ENCODE peak calls at places on chromosome 21, in four cellular contexts. U, J, O and K are unnamed samples.

GRCh38 chr21:36821032-36821299 is 122.1 kb downstream of the SIM2 start:
- DNase-seq in J (no peak), U (no peak), O (no peak), K (no peak)

GRCh38 chr21:37552496-37553399 is 186.2 kb downstream of the DYRK1A start:
- DNase-seq in J (peak), O (no peak), U (no peak), K (no peak)

GRCh38 chr21:34743831-34744230 is 75.0 kb downstream of the CLIC6 start:
- DNase-seq in O (no peak), U (peak), J (peak), K (no peak)

GRCh38 chr21:16419188-16419874 is 689.5 kb downstream of the USP25 start:
- DNase-seq in O (peak), J (peak), U (peak), K (peak)

GRCh38 chr21:34027727-34028461 is 45.5 kb upstream of the MRPS6 start:
- DNase-seq in J (no peak), U (no peak), O (no peak), K (no peak)

GRCh38 chr21:36976882-36977651 is 10.6 kb upstream of the HLCS start:
- DNase-seq in U (peak), O (no peak), J (no peak), K (peak)

GRCh38 chr21:46000731-46001641 is 19.4 kb downstream of the COL6A1 start:
- DNase-seq in U (no peak), J (peak), O (no peak), K (no peak)

GRCh38 chr21:33109574-33110339 is 39.8 kb downstream of the OLIG1 start:
- DNase-seq in U (no peak), J (no peak), O (no peak), K (no peak)

GRCh38 chr21:46516068-46516467 is 57.4 kb downstream of the DIP2A start:
- DNase-seq in U (no peak), O (no peak), J (no peak), K (no peak)

GRCh38 chr21:26495283-26495849 is 77.7 kb downstream of the CYYR1 start:
- DNase-seq in U (no peak), J (no peak), O (no peak), K (peak)

GRCh38 chr21:37546949-37547614 is 180.5 kb downstream of the DYRK1A start:
- DNase-seq in J (no peak), U (no peak), O (no peak), K (no peak)

GRCh38 chr21:38840456-38841129 is 34.9 kb downstream of the ETS2 start:
- DNase-seq in O (no peak), U (no peak), J (no peak), K (no peak)

GRCh38 chr21:31872452-31873274 is at the start of gene HUNK:
- DNase-seq in J (no peak), O (no peak), U (peak), K (peak)

GRCh38 chr21:38903578-38904193 is 98.0 kb downstream of the ETS2 start:
- DNase-seq in U (no peak), J (no peak), O (no peak), K (no peak)

GRCh38 chr21:42040411-42041180 is 30.4 kb upstream of the ZBTB21 start:
- DNase-seq in J (no peak), O (no peak), U (peak), K (peak)

GRCh38 chr21:42468511-42469131 is 27.4 kb downstream of the RSPH1 start:
- DNase-seq in U (no peak), J (no peak), O (no peak), K (no peak)

GRCh38 chr21:42651515-42652401 is 1.7 kb upstream of the PDE9A start:
- DNase-seq in U (no peak), O (no peak), J (no peak), K (no peak)

GRCh38 chr21:27570306-27570868 is 603.5 kb upstream of the ADAMTS5 start:
- DNase-seq in O (no peak), U (peak), J (peak), K (no peak)

GRCh38 chr21:32826317-32827167 is 55.0 kb upstream of the PAXBP1 start:
- DNase-seq in J (no peak), U (peak), O (peak), K (peak)

GRCh38 chr21:33767236-33767635 is 124.9 kb downstream of the ITSN1 start:
- DNase-seq in O (no peak), U (no peak), J (no peak), K (no peak)

GRCh38 chr21:42061195-42061865 is 9.8 kb upstream of the UMODL1 start:
- DNase-seq in J (peak), O (no peak), U (no peak), K (no peak)

GRCh38 chr21:41601573-41602371 is 93.8 kb upstream of the TMPRSS2 start:
- DNase-seq in U (no peak), J (no peak), O (no peak), K (no peak)

GRCh38 chr21:16815228-16815627 is 697.6 kb upstream of the CXADR start:
- DNase-seq in J (no peak), O (no peak), U (no peak), K (no peak)

GRCh38 chr21:40047993-40048730 is 180.9 kb downstream of the PCP4 start:
- DNase-seq in O (no peak), U (no peak), J (no peak), K (no peak)

GRCh38 chr21:25568230-25568629 is 39.1 kb downstream of the MRPL39 start:
- DNase-seq in J (peak), U (no peak), O (no peak), K (no peak)

GRCh38 chr21:22584308-22584707 is 1586.1 kb downstream of the NCAM2 start:
- DNase-seq in J (no peak), O (no peak), U (no peak), K (no peak)

GRCh38 chr21:38506606-38507331 is 8.5 kb upstream of the ERG start:
- DNase-seq in J (peak), O (no peak), U (no peak), K (no peak)

GRCh38 chr21:19501115-19501514 is 1097.5 kb upstream of the TMPRSS15 start:
- DNase-seq in J (no peak), O (no peak), U (no peak), K (no peak)